ENCODE peak calls at places on chromosomes 7 and 10, in four cellular contexts. U is A549, L is colonic mucosa, O is H1. R is an unnamed sample.

GRCh38 chr10:95814011-95814727 is 58.2 kb downstream of the ENTPD1 start:
- DNase-seq in L (peak; percentile 22), U (no peak), O (no peak), R (no peak)

GRCh38 chr10:75396861-75397570 is 4.5 kb downstream of the ZNF503 start:
- DNase-seq in L (peak; percentile 33), O (peak; percentile 67), U (no peak), R (no peak)

GRCh38 chr10:80477813-80478212 is 23.7 kb downstream of the TSPAN14 start:
- DNase-seq in O (no peak), U (peak; percentile 70), L (no peak), R (peak; percentile 57)

GRCh38 chr10:127832456-127832855 is 60.3 kb downstream of the CLRN3 start:
- DNase-seq in U (no peak), L (no peak), O (no peak), R (no peak)

GRCh38 chr10:101182936-101183335 is 46.3 kb downstream of the LBX1 start:
- DNase-seq in O (no peak), U (no peak), L (no peak), R (no peak)

GRCh38 chr10:93594518-93594917 is 6.5 kb downstream of the RBP4 start:
- DNase-seq in U (no peak), L (no peak), O (no peak), R (no peak)

GRCh38 chr7:146096994-146097393 is 19.6 kb upstream of the CNTNAP2 start:
- DNase-seq in O (peak; percentile 62), U (no peak), L (no peak), R (no peak)

GRCh38 chr10:71085689-71086438 is 126.5 kb upstream of the UNC5B start:
- DNase-seq in U (no peak), O (peak; percentile 44), L (peak; percentile 7), R (peak; percentile 22)

GRCh38 chr10:113999520-113999919 is 44.1 kb upstream of the ADRB1 start:
- DNase-seq in L (peak; percentile 65), O (no peak), U (no peak), R (peak; percentile 69)

R was measured in Peyer's patch.